ENCODE peak calls at places on chromosomes 3 and 15, in four cellular contexts. K, G, S and E are unnamed samples.

GRCh38 chr3:58522759-58523425 is 14.1 kb downstream of the ACOX2 start:
- DNase-seq in K (peak; percentile 42), G (peak; percentile 78), S (no peak), E (no peak)

GRCh38 chr3:14633819-14634424 is 17.6 kb upstream of the CCDC174 start:
- DNase-seq in K (peak; percentile 57), G (peak; percentile 53), S (peak; percentile 17), E (no peak)

GRCh38 chr3:37056826-37057225 is 63.5 kb downstream of the MLH1 start:
- DNase-seq in K (no peak), G (no peak), S (no peak), E (no peak)

GRCh38 chr3:187368765-187369450 is 723 bp downstream of the RTP4 start:
- DNase-seq in K (no peak), G (no peak), S (no peak), E (no peak)

GRCh38 chr3:196080517-196080841 is 1.4 kb downstream of the TFRC start:
- DNase-seq in K (no peak), G (no peak), S (no peak), E (no peak)

GRCh38 chr3:138206196-138206595 is 19.1 kb downstream of the ARMC8 start:
- DNase-seq in K (no peak), G (no peak), S (no peak), E (no peak)

GRCh38 chr3:186932281-186933181 is 2.2 kb downstream of the ST6GAL1 start:
- DNase-seq in K (no peak), G (no peak), S (no peak), E (no peak)

GRCh38 chr15:64686130-64686735 is 89.2 kb downstream of the RBPMS2 start:
- DNase-seq in K (no peak), G (peak; percentile 45), S (no peak), E (no peak)

GRCh38 chr15:101372149-101372577 is 77.1 kb upstream of the SNRPA1 start:
- DNase-seq in K (no peak), G (no peak), S (no peak), E (no peak)

GRCh38 chr3:132659370-132660055 is at the start of gene ACAD11:
- DNase-seq in K (peak; percentile 77), G (peak; percentile 57), S (peak; percentile 35), E (peak; percentile 30)

GRCh38 chr3:197229178-197229577 is 69.2 kb downstream of the DLG1 start:
- DNase-seq in K (no peak), G (no peak), S (no peak), E (no peak)

GRCh38 chr3:195268608-195269309 is 2.2 kb downstream of the XXYLT1 start:
- DNase-seq in K (no peak), G (no peak), S (no peak), E (no peak)

GRCh38 chr3:107880702-107881101 is 210.1 kb downstream of the CD47 start:
- DNase-seq in K (no peak), G (no peak), S (no peak), E (no peak)

GRCh38 chr15:73927003-73927475 is 777 bp downstream of the LOXL1 start:
- DNase-seq in K (peak; percentile 83), G (no peak), S (no peak), E (no peak)

GRCh38 chr3:71397046-71397445 is 186.5 kb downstream of the FOXP1 start:
- DNase-seq in K (no peak), G (peak; percentile 15), S (no peak), E (peak; percentile 27)

GRCh38 chr3:76997733-76998132 is 42.2 kb upstream of the ROBO2 start:
- DNase-seq in K (no peak), G (no peak), S (no peak), E (no peak)

GRCh38 chr15:67080118-67080899 is 14.9 kb downstream of the SMAD3 start:
- DNase-seq in K (no peak), G (no peak), S (no peak), E (no peak)

GRCh38 chr3:42739401-42740158 is 33.5 kb downstream of the CCDC13 start:
- DNase-seq in K (peak; percentile 41), G (peak; percentile 58), S (no peak), E (no peak)

GRCh38 chr3:70606018-70606417 is 293.6 kb upstream of the MDFIC2 start:
- DNase-seq in K (no peak), G (no peak), S (no peak), E (no peak)

GRCh38 chr15:69885182-69886041 is 212.3 kb downstream of the TLE3 start:
- DNase-seq in K (no peak), G (no peak), S (no peak), E (peak; percentile 55)

GRCh38 chr3:25594007-25594502 is 70.7 kb downstream of the TOP2B start:
- DNase-seq in K (no peak), G (peak; percentile 30), S (no peak), E (no peak)

GRCh38 chr3:31980530-31981205 is 394 bp downstream of the OSBPL10 start:
- DNase-seq in K (peak; percentile 76), G (peak; percentile 54), S (no peak), E (no peak)

GRCh38 chr15:63519041-63519440 is 14.6 kb downstream of the USP3 start:
- DNase-seq in K (no peak), G (no peak), S (no peak), E (no peak)

GRCh38 chr15:58203537-58203936 is 65.4 kb downstream of the AQP9 start:
- DNase-seq in K (no peak), G (no peak), S (no peak), E (no peak)
- TF ChIP-seq YY1 in K (no peak), G (no peak), S (no peak), E (no peak)

GRCh38 chr3:105062853-105063252 is 303.9 kb upstream of the ALCAM start:
- DNase-seq in K (no peak), G (no peak), S (no peak), E (no peak)
- TF ChIP-seq SUZ12 in K (no peak), G (no peak), S (no peak), E (no peak)

GRCh38 chr3:148943531-148944200 is 47.7 kb upstream of the GYG1 start:
- DNase-seq in K (no peak), G (peak; percentile 76), S (peak; percentile 19), E (peak; percentile 43)
- TF ChIP-seq YY1 in K (no peak), G (no peak), S (no peak), E (no peak)

DNA sequence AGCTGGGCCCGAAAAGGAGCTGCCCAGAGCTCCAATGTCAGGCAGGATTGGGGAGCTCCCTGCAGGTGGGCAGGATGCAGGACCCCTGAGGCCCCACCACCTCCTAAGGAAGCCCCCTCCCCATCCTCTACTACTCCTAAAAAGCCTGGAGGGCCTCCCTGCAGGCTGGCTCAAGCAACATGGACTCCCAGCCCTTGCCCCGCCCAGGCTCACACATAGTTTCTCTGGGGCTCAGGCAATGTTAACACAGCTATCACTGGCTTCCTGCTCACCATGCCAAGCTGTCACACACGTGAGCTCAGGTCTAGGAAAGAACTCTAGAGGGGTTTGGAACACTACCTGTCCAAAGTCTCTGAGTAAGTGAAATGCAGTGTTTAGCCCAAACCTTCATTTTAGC is 65.4 kb upstream of the ZNF148 start:
- DNase-seq in K (peak; percentile 43), G (peak; percentile 67), S (no peak), E (no peak)
- TF ChIP-seq SUZ12 in K (no peak), G (no peak), S (no peak), E (no peak)

DNA sequence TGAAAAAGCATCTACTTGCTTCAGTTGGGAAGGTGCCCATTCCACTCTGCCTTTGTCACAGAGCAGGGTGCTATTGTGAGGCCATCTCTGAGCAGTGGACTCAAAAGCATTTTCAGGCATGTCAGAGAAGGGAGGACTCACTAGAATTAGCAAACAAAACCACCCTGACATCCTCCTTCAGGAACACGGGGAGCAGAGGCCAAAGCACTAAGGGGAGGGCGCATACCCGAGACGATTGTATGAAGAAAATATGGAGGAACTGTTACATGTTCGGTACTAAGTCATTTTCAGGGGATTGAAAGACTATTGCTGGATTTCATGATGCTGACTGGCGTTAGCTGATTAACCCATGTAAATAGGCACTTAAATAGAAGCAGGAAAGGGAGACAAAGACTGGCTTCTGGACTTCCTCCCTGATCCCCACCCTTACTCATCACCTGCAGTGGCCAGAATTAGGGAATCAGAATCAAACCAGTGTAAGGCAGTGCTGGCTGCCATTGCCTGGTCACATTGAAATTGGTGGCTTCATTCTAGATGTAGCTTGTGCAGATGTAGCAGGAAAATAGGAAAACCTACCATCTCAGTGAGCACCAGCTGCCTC is 14.8 kb downstream of the THBS1 start:
- DNase-seq in K (no peak), G (no peak), S (no peak), E (no peak)
- TF ChIP-seq YY1 in K (no peak), G (no peak), S (no peak), E (no peak)

DNA sequence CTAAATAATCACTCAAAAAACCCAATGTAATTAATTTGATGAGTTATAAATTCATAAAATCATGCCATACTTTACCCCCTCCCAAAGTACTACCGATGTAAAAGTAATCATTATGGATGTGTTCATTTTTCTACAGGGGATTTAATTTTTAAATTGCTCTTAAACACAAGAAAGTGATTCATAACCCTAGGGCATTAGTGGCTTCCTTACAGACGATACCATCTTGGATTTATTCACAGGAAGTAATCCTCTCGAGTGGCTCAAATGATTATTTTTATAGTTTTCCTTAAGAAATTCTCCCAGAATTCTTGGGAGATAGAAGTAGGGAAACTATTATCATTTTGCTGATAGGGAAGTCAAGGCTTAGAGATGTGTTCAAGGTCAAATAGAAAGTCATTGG is 80.9 kb downstream of the PEX5L start:
- DNase-seq in K (no peak), G (no peak), S (no peak), E (no peak)
- TF ChIP-seq SUZ12 in K (no peak), G (no peak), S (no peak), E (no peak)